ENCODE peak calls at places on chromosomes 1 and 21, in ten cellular contexts. F, J, I, Q, P, T, G, B, O and A are unnamed samples.

GRCh38 chr1:71660417-71660816 is 579.6 kb upstream of the ZRANB2 start:
- DNase-seq in B (peak; percentile 59), P (no peak), T (peak; percentile 38), J (no peak), O (no peak), F (no peak), Q (no peak), I (no peak), G (no peak), A (no peak)

GRCh38 chr1:68057564-68057963 is 7.1 kb upstream of the DIRAS3 start:
- DNase-seq in I (no peak), T (no peak), G (no peak), P (no peak), J (no peak), B (no peak), Q (no peak), F (no peak), O (no peak), A (no peak)

GRCh38 chr1:111833334-111833733 is 77.6 kb downstream of the DDX20 start:
- DNase-seq in I (peak; percentile 73), P (no peak), J (peak; percentile 14), T (peak; percentile 4), F (no peak), Q (no peak), G (no peak), B (peak; percentile 2), O (no peak), A (no peak)

GRCh38 chr1:111222308-111223125 is 5.0 kb upstream of the CHI3L2 start:
- DNase-seq in G (peak; percentile 73), O (peak; percentile 76), F (peak; percentile 71), I (peak; percentile 82), T (peak; percentile 77), J (peak; percentile 90), Q (no peak), P (peak; percentile 80), B (no peak), A (peak; percentile 83)

GRCh38 chr1:149845416-149845815 is 54.0 kb upstream of the BOLA1 start:
- DNase-seq in P (no peak), B (no peak), Q (no peak), I (peak; percentile 1), F (peak; percentile 3), J (no peak), G (no peak), T (no peak), O (no peak), A (no peak)

GRCh38 chr21:42253466-42253865 is 34.5 kb downstream of the ABCG1 start:
- DNase-seq in J (no peak), T (no peak), Q (no peak), G (peak; percentile 19), I (no peak), P (no peak), O (no peak), F (no peak), B (no peak), A (no peak)

GRCh38 chr1:234960722-234961467 is 167.7 kb downstream of the TOMM20 start:
- DNase-seq in P (no peak), I (no peak), J (peak; percentile 83), F (no peak), B (peak; percentile 49), Q (no peak), T (no peak), G (no peak), O (peak; percentile 59), A (peak; percentile 80)

GRCh38 chr1:2510366-2511155 is 15.8 kb downstream of the PANK4 start:
- DNase-seq in J (no peak), O (no peak), I (no peak), T (no peak), P (no peak), Q (no peak), F (no peak), B (no peak), G (no peak), A (no peak)

GRCh38 chr1:213830371-213830770 is 157.4 kb upstream of the PROX1 start:
- DNase-seq in J (no peak), T (no peak), G (no peak), P (no peak), I (no peak), O (no peak), B (no peak), F (no peak), Q (no peak), A (no peak)

GRCh38 chr1:166538646-166539045 is 300.6 kb upstream of the POGK start:
- DNase-seq in B (no peak), G (no peak), Q (no peak), F (no peak), P (no peak), O (no peak), J (no peak), T (no peak), I (no peak), A (no peak)

GRCh38 chr1:21779613-21780521 is 3.1 kb downstream of the USP48 start:
- DNase-seq in Q (no peak), B (no peak), I (no peak), G (no peak), P (no peak), F (no peak), T (no peak), J (no peak), O (no peak), A (no peak)

GRCh38 chr1:200365897-200366426 is 43.9 kb downstream of the ZNF281 start:
- DNase-seq in I (no peak), J (no peak), G (no peak), O (no peak), P (no peak), B (no peak), Q (no peak), F (no peak), T (no peak), A (no peak)
- H3K9me3 ChIP-seq in I (no peaks in the 10 kb centered on the region), J (no peaks in the 10 kb centered on the region), G (no peaks in the 10 kb centered on the region), O (no peaks in the 10 kb centered on the region), P (no peaks in the 10 kb centered on the region), B (no peaks in the 10 kb centered on the region), Q (no peaks in the 10 kb centered on the region), F (no peaks in the 10 kb centered on the region), T (no peaks in the 10 kb centered on the region), A (no peaks in the 10 kb centered on the region)

GRCh38 chr1:232048481-232048880 is 421.9 kb downstream of the DISC1 start:
- DNase-seq in G (no peak), F (no peak), Q (no peak), P (no peak), B (no peak), T (no peak), J (no peak), I (no peak), O (no peak), A (no peak)

GRCh38 chr1:232046531-232047283 is 420.1 kb downstream of the DISC1 start:
- DNase-seq in J (no peak), F (no peak), T (peak; percentile 16), Q (no peak), P (no peak), I (no peak), G (no peak), B (no peak), O (no peak), A (no peak)

GRCh38 chr1:232045571-232045970 is 419.0 kb downstream of the DISC1 start:
- DNase-seq in O (no peak), J (no peak), G (no peak), F (no peak), Q (no peak), I (no peak), B (no peak), P (no peak), T (peak; percentile 62), A (no peak)

GRCh38 chr1:232047473-232047872 is 420.9 kb downstream of the DISC1 start:
- DNase-seq in T (no peak), J (peak; percentile 44), F (no peak), I (no peak), Q (no peak), B (no peak), O (no peak), G (no peak), P (no peak), A (no peak)

GRCh38 chr1:232049335-232049734 is 422.7 kb downstream of the DISC1 start:
- DNase-seq in I (no peak), G (no peak), O (no peak), B (no peak), T (no peak), Q (no peak), F (no peak), P (no peak), J (no peak), A (no peak)
- H3K4me3 ChIP-seq in I (no peak overlapping the region), G (no peak overlapping the region), O (no peak overlapping the region), B (no peak overlapping the region), T (no peak overlapping the region), Q (no peak overlapping the region), F (no peak overlapping the region), P (no peak overlapping the region), J (no peak overlapping the region), A (no peak overlapping the region)

DNA sequence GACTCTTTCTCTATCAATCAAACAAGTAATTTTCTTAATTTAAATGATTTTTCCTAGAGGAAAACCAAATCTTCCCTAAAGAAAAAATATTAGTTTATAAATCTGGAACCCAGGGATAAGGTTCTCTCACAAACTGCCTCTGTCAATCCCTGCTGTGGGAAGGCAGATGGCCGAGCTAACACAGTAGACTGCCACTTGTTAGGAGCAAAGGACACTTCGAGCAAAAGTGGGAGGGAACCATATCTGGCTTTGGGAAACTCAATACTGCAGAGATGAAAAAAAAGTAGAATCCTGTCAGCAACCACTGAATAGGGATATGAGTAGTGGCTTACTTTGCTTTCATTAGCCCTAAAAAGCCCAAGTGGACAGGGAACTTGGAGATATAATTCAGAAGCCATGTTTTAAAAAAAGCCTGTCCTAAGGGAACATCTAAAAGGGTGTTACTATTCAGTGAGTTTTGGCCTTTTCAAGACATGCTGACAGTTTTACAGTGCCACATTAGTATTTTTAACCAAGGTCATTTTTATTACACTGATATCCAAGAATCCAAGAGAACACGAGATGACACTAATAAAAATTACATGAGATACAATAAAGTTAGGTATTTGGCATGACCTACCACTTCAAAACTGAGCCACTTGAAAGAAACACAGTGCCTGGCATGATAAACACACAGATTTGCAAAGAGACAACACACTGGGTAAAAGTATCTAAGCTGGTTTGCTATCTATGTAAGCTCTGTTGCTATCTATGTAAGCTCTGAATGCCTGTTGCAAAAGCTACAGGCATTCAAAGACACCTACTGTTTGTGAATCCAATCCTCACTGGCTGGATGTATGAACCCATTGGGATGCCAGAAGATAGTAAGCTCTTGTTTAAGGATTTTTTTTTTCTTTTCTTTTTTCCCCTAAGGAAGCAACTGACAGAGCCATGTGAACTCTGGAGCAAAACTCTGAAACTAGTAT is 21.4 kb downstream of the TEX38 start:
- DNase-seq in Q (no peak), T (no peak), F (no peak), I (peak; percentile 53), P (no peak), O (no peak), J (no peak), B (no peak), G (no peak), A (no peak)
- H3K36me3 ChIP-seq in Q (peaks cover 90% of the 10 kb centered on the region), T (peaks cover 27% of the 10 kb centered on the region), F (peaks cover 25% of the 10 kb centered on the region), I (peaks cover 51% of the 10 kb centered on the region), P (peaks cover 67% of the 10 kb centered on the region), O (peaks cover 49% of the 10 kb centered on the region), J (peaks cover 61% of the 10 kb centered on the region), B (peaks cover 43% of the 10 kb centered on the region), G (peaks cover 67% of the 10 kb centered on the region), A (peaks cover 15% of the 10 kb centered on the region)

DNA sequence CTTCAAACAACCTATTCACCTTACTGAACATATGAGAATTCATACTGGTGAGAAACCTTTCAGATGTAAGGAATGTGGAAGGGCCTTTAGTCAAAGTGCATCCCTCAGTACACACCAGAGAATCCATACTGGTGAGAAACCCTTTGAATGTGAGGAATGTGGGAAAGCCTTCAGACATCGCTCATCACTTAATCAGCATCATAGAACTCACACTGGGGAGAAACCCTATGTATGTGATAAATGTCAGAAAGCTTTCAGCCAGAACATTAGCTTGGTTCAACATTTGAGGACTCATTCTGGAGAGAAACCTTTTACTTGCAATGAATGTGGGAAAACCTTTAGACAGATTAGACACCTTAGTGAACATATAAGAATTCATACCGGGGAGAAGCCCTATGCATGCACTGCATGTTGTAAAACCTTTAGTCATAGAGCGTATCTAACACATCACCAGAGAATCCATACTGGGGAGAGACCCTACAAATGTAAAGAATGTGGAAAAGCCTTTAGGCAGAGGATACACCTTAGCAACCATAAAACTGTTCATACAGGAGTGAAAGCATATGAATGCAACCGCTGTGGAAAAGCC is 13.2 kb upstream of the EXO5 start:
- DNase-seq in T (no peak), B (peak; percentile 8), Q (no peak), P (no peak), J (no peak), I (no peak), G (no peak), F (no peak), O (no peak), A (no peak)
- H3K9me3 ChIP-seq in T (peaks cover 39% of the 10 kb centered on the region), B (peaks cover 27% of the 10 kb centered on the region), Q (peaks cover 92% of the 10 kb centered on the region), P (peaks cover 33% of the 10 kb centered on the region), J (peaks cover 45% of the 10 kb centered on the region), I (no peaks in the 10 kb centered on the region), G (peaks cover 69% of the 10 kb centered on the region), F (peaks cover 92% of the 10 kb centered on the region), O (peaks cover 79% of the 10 kb centered on the region), A (no peaks in the 10 kb centered on the region)